ENCODE peak calls at places on chromosomes 3 and 15, in eight cellular contexts. B is GM19239; P is HTR-8/SVneo; H is stimulated activated CD4-positive, alpha-beta T cell treated with anti-CD3 and anti-CD28 coated beads, Interleukin-4, amount 100 ng/mL, for 4 hours; J is pancreas; R is foreskin keratinocyte; O is ELF-1; C is HEK293T. M is an unnamed sample.

GRCh38 chr3:189071452-189071851 is 100.3 kb upstream of the TPRG1 start:
- DNase-seq in P (no peak), C (no peak), R (peak), O (no peak), H (no peak), J (no peak), B (no peak), M (no peak)

GRCh38 chr3:14846481-14846880 is 27.7 kb downstream of the FGD5 start:
- DNase-seq in O (no peak), B (no peak), H (no peak), P (no peak), R (no peak), J (no peak), C (no peak), M (no peak)

GRCh38 chr3:53375019-53375418 is 27.7 kb upstream of the DCP1A start:
- DNase-seq in B (peak), J (peak), H (peak), C (peak), R (peak), P (peak), O (peak), M (peak)

GRCh38 chr15:58221591-58222241 is 83.5 kb downstream of the AQP9 start:
- DNase-seq in B (no peak), C (peak), R (no peak), P (peak), J (no peak), H (no peak), O (peak), M (peak)

GRCh38 chr3:42698911-42699230 is 3.7 kb downstream of the HHATL start:
- DNase-seq in O (no peak), J (no peak), H (no peak), P (no peak), B (no peak), R (no peak), C (no peak), M (no peak)

GRCh38 chr3:37526511-37526910 is 335.2 kb upstream of the CTDSPL start:
- DNase-seq in B (no peak), P (no peak), R (no peak), O (no peak), H (no peak), J (no peak), C (no peak), M (no peak)

GRCh38 chr15:52480990-52481389 is 47.7 kb downstream of the MYO5A start:
- DNase-seq in B (no peak), R (no peak), P (no peak), H (no peak), O (no peak), J (no peak), C (no peak), M (no peak)

GRCh38 chr3:157067114-157067513 is 92.8 kb downstream of the CCNL1 start:
- DNase-seq in C (no peak), O (no peak), H (no peak), B (no peak), R (no peak), J (no peak), P (no peak), M (no peak)

GRCh38 chr3:79339846-79340245 is 428.0 kb downstream of the ROBO1 start:
- DNase-seq in H (no peak), R (no peak), J (no peak), P (no peak), B (no peak), C (no peak), O (no peak), M (no peak)

GRCh38 chr15:94259121-94259776 is 27.9 kb downstream of the MCTP2 start:
- DNase-seq in C (no peak), P (no peak), R (no peak), J (no peak), B (no peak), H (no peak), O (no peak), M (no peak)

GRCh38 chr3:34260991-34261365 is 462.5 kb downstream of the PDCD6IP start:
- DNase-seq in H (no peak), J (no peak), B (no peak), R (no peak), C (no peak), O (no peak), P (no peak), M (no peak)

GRCh38 chr15:90412356-90413194 is 24.5 kb downstream of the IQGAP1 start:
- DNase-seq in P (no peak), O (peak), R (peak), C (peak), B (no peak), H (no peak), J (no peak), M (peak)

GRCh38 chr3:23960649-23961048 is 15.6 kb downstream of the NR1D2 start:
- DNase-seq in R (no peak), C (no peak), J (no peak), H (no peak), B (no peak), P (no peak), O (no peak), M (no peak)

GRCh38 chr3:129881261-129881660 is 12.2 kb downstream of the TMCC1 start:
- DNase-seq in J (no peak), B (no peak), R (no peak), H (no peak), O (no peak), C (no peak), P (no peak), M (no peak)

GRCh38 chr3:13113346-13114335 is 40.4 kb upstream of the IQSEC1 start:
- DNase-seq in C (no peak), O (no peak), J (peak), R (no peak), B (no peak), H (no peak), P (no peak), M (no peak)

GRCh38 chr3:148682997-148683396 is 14.7 kb upstream of the AGTR1 start:
- DNase-seq in J (peak), R (no peak), H (no peak), P (no peak), O (no peak), C (no peak), B (no peak), M (no peak)

GRCh38 chr3:186717039-186717457 is at the start of gene KNG1:
- DNase-seq in O (no peak), B (no peak), J (no peak), P (no peak), C (no peak), R (no peak), H (no peak), M (no peak)

M was measured in GM13977.